ENCODE peak calls at places on chromosomes 6 and 20, in seven cellular contexts. Z, Q, V, N, D, E and B are unnamed samples.

GRCh38 chr6:8446391-8446790 is 11.0 kb upstream of the SLC35B3 start:
- DNase-seq in Z (no peak), Q (no peak), V (no peak), N (no peak), D (no peak), E (no peak), B (no peak)

GRCh38 chr6:82494367-82494766 is 130.8 kb downstream of the TPBG start:
- DNase-seq in Z (no peak), Q (no peak), V (no peak), N (no peak), D (peak), E (no peak), B (no peak)

GRCh38 chr6:130537447-130537846 is 171.6 kb downstream of the TMEM200A start:
- DNase-seq in Z (no peak), Q (no peak), V (no peak), N (no peak), D (no peak), E (no peak), B (no peak)

GRCh38 chr20:8361008-8361652 is 229.1 kb downstream of the PLCB1 start:
- DNase-seq in Z (peak), Q (peak), V (no peak), N (peak), D (no peak), E (no peak), B (no peak)

GRCh38 chr6:110285306-110286060 is 72.7 kb downstream of the METTL24 start:
- DNase-seq in Z (peak), Q (no peak), V (no peak), N (no peak), D (no peak), E (peak), B (no peak)

GRCh38 chr20:36465109-36466080 is 75.9 kb upstream of the MYL9 start:
- DNase-seq in Z (peak), Q (peak), V (peak), N (peak), D (peak), E (peak), B (peak)

GRCh38 chr20:33843854-33844253 is 32.7 kb downstream of the CHMP4B start:
- DNase-seq in Z (no peak), Q (peak), V (no peak), N (no peak), D (no peak), E (no peak), B (no peak)

GRCh38 chr6:116475151-116475550 is 14.0 kb downstream of the CALHM6 start:
- DNase-seq in Z (no peak), Q (no peak), V (no peak), N (no peak), D (no peak), E (no peak), B (no peak)

GRCh38 chr6:141744971-141745370 is 387.8 kb upstream of the GJE1 start:
- DNase-seq in Z (no peak), Q (no peak), V (no peak), N (no peak), D (no peak), E (no peak), B (no peak)

GRCh38 chr6:126696921-126697693 is 357.2 kb downstream of the CENPW start:
- DNase-seq in Z (no peak), Q (no peak), V (no peak), N (no peak), D (no peak), E (no peak), B (peak)

GRCh38 chr20:19945732-19946670 is 71.2 kb upstream of the NAA20 start:
- DNase-seq in Z (no peak), Q (no peak), V (no peak), N (no peak), D (no peak), E (peak), B (no peak)

GRCh38 chr6:122696079-122696478 is 83.4 kb upstream of the FABP7 start:
- DNase-seq in Z (no peak), Q (peak), V (no peak), N (peak), D (no peak), E (no peak), B (no peak)

GRCh38 chr6:87682310-87682709 is 19.7 kb downstream of the AKIRIN2 start:
- DNase-seq in Z (no peak), Q (no peak), V (no peak), N (no peak), D (no peak), E (no peak), B (no peak)

GRCh38 chr6:162798546-162798945 is 70.8 kb downstream of the PACRG start:
- DNase-seq in Z (no peak), Q (no peak), V (no peak), N (no peak), D (no peak), E (no peak), B (no peak)